ENCODE peak calls at places on chromosome 16, in four cellular contexts. Q is GM12878, F is K562, E is HepG2. A is an unnamed sample.

GRCh38 chr16:57192720-57193486 is 6.8 kb downstream of the RSPRY1 start:
- DNase-seq in Q (no peak), F (no peak), E (peak), A (no peak)

GRCh38 chr16:22948603-22949368 is 134.8 kb downstream of the HS3ST2 start:
- DNase-seq in Q (peak), F (peak), E (peak), A (peak)

GRCh38 chr16:67878232-67878631 is 5.4 kb downstream of the EDC4 start:
- DNase-seq in Q (no peak), F (no peak), E (no peak), A (no peak)

GRCh38 chr16:73092236-73092781 is 44.4 kb upstream of the ZFHX3 start:
- DNase-seq in Q (no peak), F (no peak), E (peak), A (no peak)

GRCh38 chr16:87734644-87735043 is 31.1 kb downstream of the KLHDC4 start:
- DNase-seq in Q (no peak), F (no peak), E (no peak), A (peak)

GRCh38 chr16:46756772-46757171 is 8.6 kb upstream of the MYLK3 start:
- DNase-seq in Q (no peak), F (no peak), E (no peak), A (no peak)

GRCh38 chr16:27245276-27246231 is 23.0 kb downstream of the NSMCE1 start:
- DNase-seq in Q (no peak), F (peak), E (no peak), A (no peak)

GRCh38 chr16:67278773-67279295 is 498 bp upstream of the PLEKHG4 start:
- DNase-seq in Q (no peak), F (peak), E (no peak), A (peak)

GRCh38 chr16:49755716-49756115 is 100.2 kb downstream of the ZNF423 start:
- DNase-seq in Q (no peak), F (no peak), E (no peak), A (no peak)

GRCh38 chr16:61915569-61915968 is 120.7 kb downstream of the CDH8 start:
- DNase-seq in Q (no peak), F (no peak), E (no peak), A (no peak)

GRCh38 chr16:89049484-89050118 is 44.1 kb upstream of the ACSF3 start:
- DNase-seq in Q (no peak), F (no peak), E (no peak), A (no peak)

GRCh38 chr16:23570992-23571632 is 13.6 kb downstream of the UBFD1 start:
- DNase-seq in Q (no peak), F (no peak), E (no peak), A (no peak)

GRCh38 chr16:70725024-70725911 is 39.4 kb upstream of the MTSS2 start:
- DNase-seq in Q (no peak), F (no peak), E (peak), A (no peak)

GRCh38 chr16:70713342-70713741 is 27.5 kb upstream of the MTSS2 start:
- DNase-seq in Q (no peak), F (no peak), E (no peak), A (no peak)

GRCh38 chr16:23835390-23836077 is at the start of gene PRKCB:
- DNase-seq in Q (no peak), F (peak), E (no peak), A (peak)

GRCh38 chr16:87778830-87779579 is 13.2 kb upstream of the KLHDC4 start:
- DNase-seq in Q (peak), F (peak), E (peak), A (peak)

GRCh38 chr16:88706965-88707871 is 915 bp downstream of the CTU2 start:
- DNase-seq in Q (no peak), F (no peak), E (no peak), A (no peak)

GRCh38 chr16:69703638-69704037 is 22.7 kb downstream of the NQO1 start:
- DNase-seq in Q (no peak), F (no peak), E (no peak), A (no peak)

GRCh38 chr16:68190745-68191510 is 45.0 kb downstream of the ESRP2 start:
- DNase-seq in Q (no peak), F (no peak), E (peak), A (no peak)

GRCh38 chr16:67807148-67807682 is 526 bp downstream of the TSNAXIP1 start:
- DNase-seq in Q (no peak), F (no peak), E (no peak), A (no peak)

GRCh38 chr16:19690196-19690595 is 27.8 kb downstream of the KNOP1 start:
- DNase-seq in Q (no peak), F (no peak), E (no peak), A (no peak)

GRCh38 chr16:29991571-29991904 is 3.9 kb downstream of the HIRIP3 start:
- DNase-seq in Q (no peak), F (no peak), E (no peak), A (no peak)

GRCh38 chr16:35142809-35143192 is 1683.4 kb downstream of the TP53TG3F start:
- DNase-seq in Q (no peak), F (no peak), E (no peak), A (no peak)

GRCh38 chr16:83143788-83144187 is 517.0 kb downstream of the CDH13 start:
- DNase-seq in Q (no peak), F (no peak), E (peak), A (no peak)

GRCh38 chr16:9159839-9160550 is 68.6 kb downstream of the HAPSTR1 start:
- DNase-seq in Q (peak), F (peak), E (peak), A (peak)

GRCh38 chr16:76118344-76118743 is 158.9 kb upstream of the CNTNAP4 start:
- DNase-seq in Q (no peak), F (no peak), E (no peak), A (no peak)

GRCh38 chr16:15607700-15608396 is 35.1 kb downstream of the MARF1 start:
- DNase-seq in Q (no peak), F (no peak), E (peak), A (no peak)

GRCh38 chr16:84700518-84701277 is 898 bp downstream of the USP10 start:
- DNase-seq in Q (no peak), F (no peak), E (no peak), A (no peak)

GRCh38 chr16:72464597-72465368 is 292.8 kb upstream of the PMFBP1 start:
- DNase-seq in Q (no peak), F (no peak), E (no peak), A (no peak)

DNA sequence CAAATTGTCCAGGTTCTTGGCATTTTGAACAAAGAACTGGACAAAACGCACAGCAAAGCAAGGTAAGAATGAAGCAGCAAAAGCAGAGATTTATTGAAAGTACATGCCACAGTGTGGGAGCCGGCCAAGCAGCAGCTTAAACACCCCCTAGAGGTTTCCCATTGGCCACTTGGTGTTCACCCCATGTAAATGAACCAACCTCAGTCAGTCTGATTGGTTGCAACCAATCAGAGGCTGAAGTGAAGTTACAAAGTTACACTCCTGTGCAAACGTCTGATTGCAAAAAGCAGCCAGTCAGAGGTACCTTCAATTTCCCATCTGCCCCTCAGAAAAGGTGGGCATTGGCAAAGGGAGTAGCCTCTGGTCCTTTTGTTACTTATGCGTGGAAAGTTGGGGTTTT is 8.8 kb upstream of the ZNF263 start:
- DNase-seq in Q (no peak), F (no peak), E (peak), A (no peak)
- TF ChIP-seq ETV6 in Q (no peak), F (no peak), E (no peak), A (no peak)

GRCh38 chr16:17470871-17471744 is at the start of gene XYLT1:
- DNase-seq in Q (no peak), F (peak), E (no peak), A (peak)
- TF ChIP-seq ETV6 in Q (no peak), F (no peak), E (no peak), A (no peak)

DNA sequence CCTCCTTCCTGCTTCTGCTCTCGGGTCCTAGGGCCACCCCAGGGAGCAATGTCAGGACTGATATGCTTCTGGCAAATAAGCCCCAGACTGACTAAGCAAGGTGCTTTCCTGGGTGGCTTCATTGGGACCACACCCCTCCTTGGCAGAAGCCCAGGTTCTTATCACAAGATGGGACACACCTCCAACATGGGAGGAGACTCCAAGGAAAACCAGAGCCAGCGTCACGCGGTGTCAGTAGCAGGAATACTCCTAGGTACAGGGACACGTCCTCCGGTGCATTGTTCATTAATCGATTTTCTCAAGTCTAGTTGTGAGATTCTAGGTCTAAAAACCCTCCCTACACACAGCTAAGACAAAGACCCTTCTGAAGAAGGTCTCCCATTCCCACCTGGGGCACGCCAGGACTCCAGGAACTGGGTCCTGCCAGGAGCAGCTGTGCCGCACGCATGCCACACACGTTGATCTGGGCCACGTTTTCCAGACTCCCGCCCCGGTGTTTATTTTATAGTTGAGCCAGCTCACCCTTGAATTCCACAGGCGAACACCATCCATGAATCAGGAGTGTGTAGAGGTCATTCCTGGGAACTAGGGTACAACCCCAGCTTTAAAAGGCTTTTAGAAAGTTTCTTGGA is 30.8 kb downstream of the FA2H start:
- DNase-seq in Q (no peak), F (peak), E (peak), A (no peak)
- TF ChIP-seq ETV6 in Q (no peak), F (no peak), E (no peak), A (no peak)

GRCh38 chr16:971582-971905 is 760 bp upstream of the LMF1 start:
- DNase-seq in Q (no peak), F (no peak), E (no peak), A (no peak)

GRCh38 chr16:973366-973765 is 2.6 kb upstream of the LMF1 start:
- DNase-seq in Q (no peak), F (no peak), E (no peak), A (no peak)

GRCh38 chr16:970766-971581 is at the start of gene LMF1:
- DNase-seq in Q (peak), F (peak), E (peak), A (peak)

GRCh38 chr16:971981-972315 is 1.2 kb upstream of the LMF1 start:
- DNase-seq in Q (no peak), F (no peak), E (no peak), A (no peak)

GRCh38 chr16:972316-973002 is 1.7 kb upstream of the LMF1 start:
- DNase-seq in Q (no peak), F (no peak), E (peak), A (no peak)
- TF ChIP-seq ETV6 in Q (no peak), F (no peak), E (no peak), A (no peak)

A was measured in WTC11.